ENCODE peak calls at places on chromosomes 5 and 9, in six cellular contexts. W is ascending aorta; Q is CD8-positive, alpha-beta T cell; K is heart right ventricle; C is lung; X is A549. Z is an unnamed sample.

GRCh38 chr5:143456952-143457547 is 53.6 kb upstream of the NR3C1 start:
- DNase-seq in K (no peak), X (peak), C (no peak), Q (no peak), W (no peak), Z (no peak)

GRCh38 chr5:119270955-119271757 is 84.7 kb upstream of the TNFAIP8 start:
- DNase-seq in W (no peak), C (no peak), X (no peak), K (no peak), Q (no peak), Z (no peak)

GRCh38 chr5:1719860-1720259 is 79.8 kb downstream of the MRPL36 start:
- DNase-seq in Q (no peak), W (no peak), X (no peak), C (peak), K (no peak), Z (no peak)

GRCh38 chr5:61299254-61299653 is 32.8 kb upstream of the ZSWIM6 start:
- DNase-seq in X (no peak), Q (no peak), W (no peak), K (no peak), C (no peak), Z (no peak)

GRCh38 chr9:16575142-16575877 is 295.2 kb downstream of the BNC2 start:
- DNase-seq in X (peak), K (no peak), Q (no peak), W (no peak), C (no peak), Z (no peak)

GRCh38 chr9:99430301-99430700 is 208.2 kb downstream of the SEC61B start:
- DNase-seq in X (no peak), K (no peak), C (no peak), Q (no peak), W (no peak), Z (no peak)

GRCh38 chr9:87944096-87944495 is 26.3 kb downstream of the SPATA31C1 start:
- DNase-seq in W (no peak), Q (no peak), X (no peak), C (no peak), K (no peak), Z (no peak)

GRCh38 chr5:15500326-15500958 is 462 bp downstream of the FBXL7 start:
- DNase-seq in W (peak), K (peak), Q (no peak), C (peak), X (peak), Z (no peak)

GRCh38 chr9:132828201-132828770 is 49.8 kb downstream of the AK8 start:
- DNase-seq in C (no peak), Q (no peak), W (no peak), K (no peak), X (no peak), Z (no peak)

GRCh38 chr5:40605295-40605958 is 74.3 kb upstream of the PTGER4 start:
- DNase-seq in Q (no peak), C (no peak), X (no peak), K (no peak), W (no peak), Z (peak)

GRCh38 chr9:37968228-37968672 is 64.3 kb upstream of the SLC25A51 start:
- DNase-seq in W (no peak), C (no peak), X (peak), Q (no peak), K (no peak), Z (no peak)

GRCh38 chr5:76403963-76404693 is 1.0 kb downstream of the IQGAP2 start:
- DNase-seq in Q (peak), C (peak), X (peak), K (peak), W (no peak), Z (peak)

GRCh38 chr5:110880413-110880812 is 141.6 kb downstream of the SLC25A46 start:
- DNase-seq in W (no peak), C (peak), X (no peak), Q (no peak), K (no peak), Z (no peak)

GRCh38 chr5:124439609-124440008 is 306.8 kb downstream of the ZNF608 start:
- DNase-seq in C (no peak), X (no peak), K (no peak), Q (no peak), W (no peak), Z (no peak)

GRCh38 chr5:128274441-128274840 is 190.9 kb downstream of the SLC12A2 start:
- DNase-seq in Q (no peak), X (no peak), K (no peak), W (no peak), C (no peak), Z (no peak)

GRCh38 chr5:125023673-125024072 is 277.2 kb upstream of the ZNF608 start:
- DNase-seq in X (peak), K (no peak), W (no peak), C (no peak), Q (no peak), Z (no peak)

GRCh38 chr9:35605336-35606137 is 475 bp downstream of the TESK1 start:
- DNase-seq in K (peak), W (no peak), Q (no peak), C (no peak), X (no peak), Z (peak)

GRCh38 chr9:124392855-124393460 is 22.3 kb downstream of the PSMB7 start:
- DNase-seq in C (no peak), Q (no peak), W (no peak), X (peak), K (no peak), Z (no peak)

GRCh38 chr5:75053286-75054109 is 1.1 kb upstream of the GCNT4 start:
- DNase-seq in Q (peak), X (peak), K (peak), W (no peak), C (peak), Z (peak)

GRCh38 chr5:181205402-181205734 is 372 bp upstream of the TRIM7 start:
- DNase-seq in W (no peak), X (no peak), Q (no peak), K (no peak), C (no peak), Z (no peak)

GRCh38 chr9:88197781-88198345 is 59.6 kb upstream of the SPATA31C2 start:
- DNase-seq in X (peak), Q (no peak), W (no peak), K (no peak), C (no peak), Z (no peak)

GRCh38 chr5:143302344-143302743 is 101.1 kb downstream of the NR3C1 start:
- DNase-seq in C (no peak), W (no peak), Q (no peak), X (no peak), K (no peak), Z (no peak)

GRCh38 chr5:28249771-28250415 is 1211.5 kb upstream of the CDH9 start:
- DNase-seq in X (no peak), C (no peak), Q (no peak), W (no peak), K (no peak), Z (no peak)

GRCh38 chr5:4199036-4199435 is 603.4 kb downstream of the IRX1 start:
- DNase-seq in W (no peak), X (no peak), K (no peak), Q (no peak), C (no peak), Z (no peak)

GRCh38 chr5:27727254-27727653 is 688.9 kb upstream of the CDH9 start:
- DNase-seq in C (no peak), W (no peak), Q (no peak), K (no peak), X (no peak), Z (no peak)

GRCh38 chr9:83336696-83337095 is 201.5 kb downstream of the FRMD3 start:
- DNase-seq in X (no peak), C (no peak), W (no peak), K (no peak), Q (no peak), Z (no peak)

GRCh38 chr9:130354378-130354777 is 88.8 kb downstream of the HMCN2 start:
- DNase-seq in C (no peak), Q (no peak), W (no peak), X (no peak), K (no peak), Z (no peak)

GRCh38 chr5:40271476-40271875 is 408.2 kb upstream of the PTGER4 start:
- DNase-seq in C (no peak), Q (no peak), K (no peak), X (no peak), W (no peak), Z (no peak)

GRCh38 chr5:178590141-178590923 is at the start of gene COL23A1:
- DNase-seq in W (no peak), Q (peak), K (peak), C (peak), X (peak), Z (peak)

GRCh38 chr9:99030610-99031009 is 74.3 kb upstream of the TGFBR1 start:
- DNase-seq in Q (no peak), W (no peak), X (no peak), K (no peak), C (no peak), Z (no peak)

GRCh38 chr9:14348241-14349140 is 34.5 kb upstream of the NFIB start:
- DNase-seq in K (peak), X (no peak), Q (no peak), W (no peak), C (no peak), Z (no peak)

GRCh38 chr5:151924564-151925395 is at the start of gene GLRA1:
- DNase-seq in W (no peak), K (peak), Q (peak), C (peak), X (peak), Z (peak)

GRCh38 chr5:72076901-72077300 is 30.4 kb upstream of the MAP1B start:
- DNase-seq in C (no peak), K (no peak), Q (no peak), W (no peak), X (no peak), Z (no peak)

GRCh38 chr9:89530721-89531120 is 32.8 kb upstream of the SEMA4D start:
- DNase-seq in Q (no peak), C (no peak), X (no peak), W (no peak), K (no peak), Z (no peak)

GRCh38 chr9:89533396-89534187 is 35.7 kb upstream of the SEMA4D start:
- DNase-seq in W (no peak), Q (no peak), C (no peak), X (no peak), K (no peak), Z (no peak)

GRCh38 chr9:89532944-89533343 is 35.0 kb upstream of the SEMA4D start:
- DNase-seq in Q (no peak), C (no peak), W (no peak), X (no peak), K (no peak), Z (no peak)

GRCh38 chr9:89532478-89532877 is 34.6 kb upstream of the SEMA4D start:
- DNase-seq in K (no peak), C (no peak), W (no peak), X (no peak), Q (no peak), Z (no peak)

DNA sequence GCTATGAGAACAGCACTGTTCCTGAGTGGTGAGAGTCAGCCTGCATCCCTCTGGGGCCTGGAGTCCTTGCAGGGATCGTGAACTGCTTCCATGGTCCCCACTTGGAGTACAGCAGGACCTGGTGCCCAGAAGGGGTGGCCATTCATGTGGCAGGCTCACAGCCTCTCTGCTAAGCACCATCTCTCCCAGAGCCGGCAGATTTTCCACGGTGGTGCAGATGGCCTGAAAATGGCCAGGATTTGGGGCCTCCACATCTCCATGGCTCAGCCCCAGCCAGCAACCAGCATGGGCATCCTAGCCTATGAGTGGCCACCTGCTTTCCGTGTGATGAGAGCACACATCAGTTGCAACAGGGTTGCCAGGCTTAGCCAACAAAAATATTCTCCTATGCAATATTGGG is 33.9 kb upstream of the SEMA4D start:
- DNase-seq in X (no peak), Q (no peak), K (no peak), W (no peak), C (no peak), Z (no peak)
- H3K27ac ChIP-seq in X (no peak), Q (no peak), K (no peak), W (no peak), C (no peak), Z (no peak)

GRCh38 chr5:144469106-144469505 is 298.4 kb downstream of the KCTD16 start:
- DNase-seq in W (no peak), K (no peak), C (no peak), X (no peak), Q (no peak), Z (no peak)
- H3K27ac ChIP-seq in W (no peak), K (no peak), C (no peak), X (no peak), Q (no peak), Z (no peak)

DNA sequence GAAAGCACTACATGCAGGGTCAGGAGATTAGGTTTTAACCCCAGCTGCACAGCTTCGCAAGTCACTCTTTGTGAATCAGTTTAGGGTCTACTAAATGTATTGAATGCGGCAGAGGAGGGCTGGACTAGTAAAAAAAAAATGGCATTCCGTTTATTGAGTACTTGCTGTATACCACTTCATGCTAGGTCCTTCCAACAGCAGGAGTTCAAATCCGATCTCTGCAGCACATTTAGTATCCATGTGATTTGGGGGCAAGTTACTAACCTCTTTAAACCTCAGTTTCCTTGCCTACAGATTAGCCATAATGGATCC is 204.4 kb downstream of the SNCAIP start:
- DNase-seq in W (no peak), C (no peak), K (no peak), X (no peak), Q (no peak), Z (no peak)
- H3K27ac ChIP-seq in W (no peak), C (no peak), K (no peak), X (no peak), Q (no peak), Z (no peak)

DNA sequence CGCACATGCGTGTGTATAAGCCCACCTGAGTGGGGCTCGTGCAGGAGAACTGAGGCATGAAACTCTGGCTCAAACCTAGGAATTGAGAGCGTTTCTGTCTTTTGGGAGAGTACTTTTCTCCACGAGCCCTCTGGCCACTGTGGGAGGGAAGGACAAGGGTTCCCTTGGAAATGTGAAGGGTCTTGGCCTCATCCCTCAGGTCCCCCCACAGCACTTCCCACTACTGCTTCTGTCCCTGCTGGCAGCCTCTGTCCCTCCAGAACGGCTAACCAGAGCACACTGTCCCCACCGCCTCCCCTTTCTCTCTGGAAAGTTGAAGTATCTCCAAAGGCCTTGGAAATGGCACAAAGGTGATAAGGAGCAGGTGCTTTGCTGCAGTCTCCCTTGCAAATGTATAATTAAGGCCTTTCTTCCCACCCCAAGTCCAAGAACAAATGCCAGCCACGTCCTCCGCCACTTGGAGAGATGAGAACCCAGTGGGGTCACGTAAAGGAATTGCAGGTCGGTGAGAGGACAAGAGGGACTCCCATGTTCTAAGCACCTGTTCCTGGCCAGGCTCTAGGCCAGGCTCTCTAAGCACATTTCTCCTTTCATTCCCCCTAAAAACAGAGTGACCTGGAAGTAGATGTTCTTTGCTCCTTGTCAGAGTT is 107.9 kb upstream of the LMX1B start:
- DNase-seq in W (no peak), C (no peak), X (no peak), Q (no peak), K (no peak), Z (no peak)
- H3K27ac ChIP-seq in W (no peak), C (no peak), X (no peak), Q (no peak), K (no peak), Z (no peak)

GRCh38 chr5:35618791-35619190 is 1.1 kb downstream of the SPEF2 start:
- DNase-seq in Q (no peak), X (no peak), W (no peak), K (no peak), C (no peak), Z (no peak)

GRCh38 chr5:35618297-35618636 is 604 bp downstream of the SPEF2 start:
- DNase-seq in W (no peak), Q (no peak), X (no peak), K (no peak), C (no peak), Z (no peak)

GRCh38 chr5:35622974-35623373 is 5.3 kb downstream of the SPEF2 start:
- DNase-seq in C (no peak), X (no peak), K (no peak), W (no peak), Q (no peak), Z (no peak)

GRCh38 chr5:35617435-35618296 is at the start of gene SPEF2:
- DNase-seq in C (peak), X (peak), K (peak), Q (peak), W (peak), Z (peak)

GRCh38 chr5:35617060-35617434 is 616 bp upstream of the SPEF2 start:
- DNase-seq in K (no peak), W (no peak), Q (no peak), X (no peak), C (no peak), Z (no peak)
- H3K27ac ChIP-seq in K (no peak), W (no peak), Q (peak), X (peak), C (no peak), Z (peak)

GRCh38 chr9:114888599-114888998 is 41.8 kb downstream of the TNFSF8 start:
- DNase-seq in C (no peak), W (no peak), K (no peak), X (no peak), Q (no peak), Z (no peak)

GRCh38 chr9:114887963-114888362 is 42.4 kb downstream of the TNFSF8 start:
- DNase-seq in K (no peak), X (no peak), W (no peak), C (no peak), Q (no peak), Z (no peak)

GRCh38 chr9:114893221-114893620 is 37.2 kb downstream of the TNFSF8 start:
- DNase-seq in Q (no peak), C (no peak), K (no peak), W (no peak), X (no peak), Z (no peak)

GRCh38 chr9:114893622-114894021 is 36.8 kb downstream of the TNFSF8 start:
- DNase-seq in Q (no peak), W (no peak), K (no peak), X (no peak), C (no peak), Z (no peak)

GRCh38 chr9:114889802-114890224 is 40.6 kb downstream of the TNFSF8 start:
- DNase-seq in Q (no peak), K (no peak), W (no peak), X (no peak), C (peak), Z (no peak)
- H3K27ac ChIP-seq in Q (no peak), K (no peak), W (no peak), X (peak), C (no peak), Z (no peak)

Z was measured in naive thymus-derived CD4-positive, alpha-beta T cell.